ENCODE peak calls at places on chromosomes 1 and 21, in nine cellular contexts. B is CD8-positive, alpha-beta memory T cell; I is GM23248; Y is fibroblast of lung; G is heart right ventricle; Z is tibial artery; S is substantia nigra; F is Peyer's patch; H is epithelial cell of prostate. K is an unnamed sample.

GRCh38 chr1:51313961-51314777 is 16.2 kb downstream of the TTC39A start:
- DNase-seq in B (no peak), I (peak), Y (peak), G (no peak), Z (peak), S (no peak), F (peak), H (peak), K (peak)

GRCh38 chr1:90721210-90722194 is 4.4 kb upstream of the BARHL2 start:
- DNase-seq in B (peak), I (peak), Y (peak), G (no peak), Z (no peak), S (no peak), F (peak), H (no peak), K (no peak)

GRCh38 chr1:77824083-77824482 is 44.6 kb downstream of the MIGA1 start:
- DNase-seq in B (no peak), I (peak), Y (peak), G (no peak), Z (no peak), S (no peak), F (no peak), H (no peak), K (no peak)

GRCh38 chr1:6012529-6013318 is 20.5 kb upstream of the NPHP4 start:
- DNase-seq in B (no peak), I (no peak), Y (no peak), G (no peak), Z (no peak), S (no peak), F (no peak), H (no peak), K (no peak)

GRCh38 chr1:211511947-211512346 is 20.0 kb upstream of the RD3 start:
- DNase-seq in B (no peak), I (peak), Y (peak), G (no peak), Z (peak), S (no peak), F (no peak), H (peak), K (no peak)

GRCh38 chr1:235913311-235913710 is 46.6 kb upstream of the LYST start:
- DNase-seq in B (no peak), I (peak), Y (no peak), G (no peak), Z (no peak), S (no peak), F (no peak), H (no peak), K (no peak)

GRCh38 chr1:162310337-162310736 is 66.3 kb downstream of the SPATA46 start:
- DNase-seq in B (no peak), I (no peak), Y (peak), G (no peak), Z (no peak), S (no peak), F (no peak), H (no peak), K (no peak)

GRCh38 chr21:39120876-39121599 is 62.2 kb downstream of the PSMG1 start:
- DNase-seq in B (no peak), I (no peak), Y (no peak), G (no peak), Z (no peak), S (no peak), F (no peak), H (no peak), K (no peak)

GRCh38 chr1:154603317-154603716 is 4.7 kb downstream of the ADAR start:
- DNase-seq in B (no peak), I (no peak), Y (no peak), G (no peak), Z (no peak), S (no peak), F (no peak), H (no peak), K (no peak)

GRCh38 chr1:220983877-220984635 is 104.8 kb downstream of the HLX start:
- DNase-seq in B (no peak), I (no peak), Y (no peak), G (no peak), Z (peak), S (no peak), F (no peak), H (no peak), K (no peak)

GRCh38 chr1:95086949-95087533 is 14.3 kb upstream of the ALG14 start:
- DNase-seq in B (no peak), I (peak), Y (peak), G (peak), Z (no peak), S (no peak), F (no peak), H (no peak), K (no peak)

GRCh38 chr1:15001317-15001900 is 152.1 kb upstream of the TMEM51 start:
- DNase-seq in B (no peak), I (no peak), Y (no peak), G (no peak), Z (no peak), S (no peak), F (no peak), H (no peak), K (no peak)

GRCh38 chr1:43382027-43382771 is 7.4 kb downstream of the MED8 start:
- DNase-seq in B (no peak), I (no peak), Y (no peak), G (no peak), Z (no peak), S (peak), F (no peak), H (no peak), K (peak)

GRCh38 chr1:64687725-64688285 is 57.1 kb upstream of the RAVER2 start:
- DNase-seq in B (no peak), I (peak), Y (peak), G (no peak), Z (no peak), S (no peak), F (no peak), H (no peak), K (no peak)

GRCh38 chr1:238466459-238466858 is 575.7 kb upstream of the ZP4 start:
- DNase-seq in B (no peak), I (peak), Y (peak), G (no peak), Z (no peak), S (no peak), F (no peak), H (no peak), K (no peak)

GRCh38 chr1:21510885-21511578 is 1.8 kb downstream of the ALPL start:
- DNase-seq in B (no peak), I (no peak), Y (peak), G (no peak), Z (no peak), S (no peak), F (no peak), H (no peak), K (no peak)

GRCh38 chr1:84780000-84780716 is 89.9 kb upstream of the SSX2IP start:
- DNase-seq in B (no peak), I (peak), Y (peak), G (no peak), Z (no peak), S (no peak), F (no peak), H (no peak), K (no peak)

GRCh38 chr1:150560576-150560975 is 11.4 kb downstream of the ADAMTSL4 start:
- DNase-seq in B (peak), I (no peak), Y (no peak), G (no peak), Z (peak), S (no peak), F (no peak), H (no peak), K (no peak)

GRCh38 chr21:34521561-34521960 is 9.6 kb upstream of the KCNE1 start:
- DNase-seq in B (no peak), I (no peak), Y (no peak), G (no peak), Z (no peak), S (no peak), F (no peak), H (no peak), K (no peak)

GRCh38 chr21:34522284-34522683 is 10.3 kb upstream of the KCNE1 start:
- DNase-seq in B (no peak), I (no peak), Y (no peak), G (no peak), Z (no peak), S (no peak), F (peak), H (no peak), K (no peak)

GRCh38 chr21:34524671-34525601 is 12.9 kb upstream of the KCNE1 start:
- DNase-seq in B (no peak), I (peak), Y (peak), G (no peak), Z (no peak), S (no peak), F (no peak), H (no peak), K (no peak)

GRCh38 chr21:34520769-34521508 is 8.9 kb upstream of the KCNE1 start:
- DNase-seq in B (no peak), I (no peak), Y (no peak), G (no peak), Z (no peak), S (no peak), F (no peak), H (no peak), K (no peak)

DNA sequence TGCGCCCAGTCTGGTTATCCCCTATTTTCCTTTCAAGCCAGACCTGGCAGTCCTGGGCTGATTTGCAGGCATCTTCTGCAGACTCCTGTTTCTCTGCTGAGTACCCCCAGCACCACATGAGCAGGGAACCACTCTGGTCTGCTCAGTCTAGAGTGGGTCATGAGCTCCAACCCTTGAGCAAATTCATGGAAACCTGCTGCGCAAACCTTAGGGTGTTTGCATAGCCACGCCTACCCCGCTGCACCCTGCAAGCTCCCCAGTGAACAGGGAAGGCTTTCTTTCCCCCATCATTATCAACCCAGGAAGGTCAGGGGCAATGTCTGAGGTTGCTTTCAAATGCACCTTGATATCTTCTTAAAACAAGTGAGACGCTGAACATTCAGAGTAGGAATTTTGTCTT is 11.0 kb upstream of the KCNE1 start:
- DNase-seq in B (no peak), I (no peak), Y (no peak), G (no peak), Z (no peak), S (no peak), F (no peak), H (no peak), K (no peak)
- H3K27ac ChIP-seq in B (no peak), I (no peak), Y (no peak), G (no peak), Z (no peak), S (no peak), F (peak), H (no peak), K (no peak)

DNA sequence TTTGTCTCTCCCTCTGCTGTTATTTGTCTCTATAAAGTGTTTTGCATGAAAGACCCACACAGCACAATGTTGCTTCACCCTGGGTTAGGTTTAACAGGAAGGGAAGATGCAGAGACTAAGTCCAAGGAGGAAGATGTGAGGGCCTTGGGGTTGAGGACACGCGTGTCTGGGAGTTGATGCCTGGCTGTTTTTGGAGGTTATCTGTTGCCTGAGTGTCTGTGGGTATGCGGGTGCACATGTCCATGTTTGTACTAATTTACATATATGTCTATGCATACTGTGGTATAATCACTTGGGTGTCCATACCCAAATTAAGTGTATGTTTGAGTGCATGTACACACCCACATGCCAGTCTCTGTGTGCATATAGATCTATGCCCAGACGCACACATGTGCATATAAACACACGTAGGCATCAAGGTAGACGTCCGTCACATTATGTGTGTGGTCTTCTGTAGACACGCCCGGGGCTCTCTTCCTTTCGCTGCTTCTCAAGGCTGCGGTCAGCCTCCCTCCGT is 970 bp upstream of the MAN1C1 start:
- DNase-seq in B (no peak), I (peak), Y (no peak), G (no peak), Z (no peak), S (no peak), F (no peak), H (no peak), K (no peak)
- H3K27ac ChIP-seq in B (no peak), I (no peak), Y (no peak), G (peak), Z (peak), S (peak), F (peak), H (no peak), K (peak)

GRCh38 chr1:165861911-165862310 is 34.5 kb downstream of the UCK2 start:
- DNase-seq in B (no peak), I (no peak), Y (no peak), G (no peak), Z (no peak), S (no peak), F (no peak), H (no peak), K (no peak)
- H3K27ac ChIP-seq in B (no peak), I (no peak), Y (no peak), G (no peak), Z (no peak), S (no peak), F (no peak), H (no peak), K (no peak)

DNA sequence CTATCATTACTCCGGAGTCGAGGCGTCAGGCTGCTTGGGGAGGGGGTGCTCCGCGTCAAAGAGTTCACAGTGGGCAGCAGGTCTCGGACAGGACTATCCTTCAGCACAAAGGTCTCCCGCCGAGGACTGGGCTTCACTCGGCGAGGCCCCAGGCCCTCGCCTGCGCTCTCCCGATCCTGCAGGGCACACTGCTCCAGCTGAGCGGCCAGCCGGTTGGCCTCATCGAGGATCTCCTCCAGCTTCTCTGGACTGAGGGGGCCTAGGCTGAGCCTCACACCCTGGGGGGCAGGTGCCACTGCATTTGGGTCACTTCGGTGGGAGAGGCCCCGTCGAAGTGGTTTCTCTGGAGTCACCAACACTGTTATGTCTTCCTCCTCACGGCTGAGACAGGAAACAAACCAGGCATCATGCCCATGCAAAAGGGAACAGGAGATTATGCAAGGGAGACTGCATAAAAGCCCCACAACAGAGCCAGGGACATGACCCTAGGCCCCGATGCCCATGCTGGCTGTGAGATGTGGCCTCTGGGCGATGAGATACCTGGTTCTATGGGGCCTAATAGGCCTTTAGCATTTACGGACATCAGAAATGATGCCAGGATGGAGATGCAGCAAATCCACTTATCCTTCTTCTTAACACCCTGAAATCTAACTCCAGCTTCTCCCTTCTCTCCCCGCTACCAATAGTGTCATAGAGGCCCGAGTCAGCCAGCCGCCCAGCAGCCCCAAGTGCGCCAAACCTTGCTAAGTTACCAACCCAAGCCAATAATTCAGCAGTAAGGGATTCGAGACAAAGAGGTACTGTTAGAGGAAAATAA is 1.1 kb downstream of the PSRC1 start:
- DNase-seq in B (no peak), I (peak), Y (no peak), G (no peak), Z (no peak), S (no peak), F (no peak), H (no peak), K (no peak)
- H3K27ac ChIP-seq in B (peak), I (no peak), Y (peak), G (peak), Z (peak), S (peak), F (no peak), H (peak), K (peak)

GRCh38 chr1:97066860-97067259 is 345.3 kb downstream of the PTBP2 start:
- DNase-seq in B (no peak), I (no peak), Y (no peak), G (no peak), Z (no peak), S (no peak), F (no peak), H (no peak), K (no peak)

GRCh38 chr1:97071163-97071562 is 349.6 kb downstream of the PTBP2 start:
- DNase-seq in B (no peak), I (peak), Y (peak), G (no peak), Z (no peak), S (no peak), F (no peak), H (no peak), K (no peak)

GRCh38 chr1:97069312-97069711 is 347.7 kb downstream of the PTBP2 start:
- DNase-seq in B (no peak), I (no peak), Y (no peak), G (no peak), Z (no peak), S (no peak), F (no peak), H (no peak), K (no peak)

GRCh38 chr1:97073169-97073568 is 351.6 kb downstream of the PTBP2 start:
- DNase-seq in B (no peak), I (no peak), Y (no peak), G (no peak), Z (no peak), S (no peak), F (no peak), H (no peak), K (no peak)

GRCh38 chr1:97070366-97070765 is 348.8 kb downstream of the PTBP2 start:
- DNase-seq in B (no peak), I (no peak), Y (peak), G (no peak), Z (no peak), S (no peak), F (no peak), H (no peak), K (no peak)
- H3K27ac ChIP-seq in B (no peak), I (no peak), Y (no peak), G (no peak), Z (no peak), S (no peak), F (no peak), H (no peak), K (no peak)

GRCh38 chr1:30898031-30898815 is 10.3 kb downstream of the SDC3 start:
- DNase-seq in B (no peak), I (no peak), Y (no peak), G (no peak), Z (no peak), S (no peak), F (no peak), H (no peak), K (no peak)
- H3K27ac ChIP-seq in B (no peak), I (no peak), Y (no peak), G (no peak), Z (no peak), S (no peak), F (no peak), H (no peak), K (no peak)

K was measured in dorsolateral prefrontal cortex.